ENCODE peak calls at places on chromosomes 7 and 10, in ten cellular contexts. D is transverse colon, F is sigmoid colon, X is ovary, Q is suprapubic skin, U is K562, M is A549, H is tibial nerve, E is esophagus muscularis mucosa, B is SK-N-SH. N is an unnamed sample.

GRCh38 chr7:134450296-134451000 is 8.5 kb downstream of the AKR1B1 start:
- DNase-seq in U (no peak), D (peak; percentile 17), F (no peak), M (no peak), Q (no peak), E (no peak), H (no peak), X (no peak), B (no peak), N (no peak)

GRCh38 chr7:1810961-1811849 is 141.1 kb downstream of the ELFN1 start:
- DNase-seq in D (no peak), B (no peak), M (no peak), E (peak; percentile 89), Q (peak; percentile 57), F (peak; percentile 35), H (no peak), X (no peak), U (no peak), N (no peak)

GRCh38 chr10:44457259-44457658 is 72.4 kb upstream of the CXCL12 start:
- DNase-seq in B (no peak), X (no peak), H (no peak), M (no peak), E (peak; percentile 29), Q (no peak), D (no peak), U (no peak), F (no peak), N (no peak)

GRCh38 chr10:13779748-13780147 is 193.0 kb downstream of the PRPF18 start:
- DNase-seq in M (no peak), D (no peak), U (no peak), F (no peak), X (no peak), E (no peak), B (no peak), Q (no peak), H (no peak), N (no peak)

GRCh38 chr7:93028610-93029009 is 89.2 kb downstream of the SAMD9 start:
- DNase-seq in E (no peak), M (no peak), F (no peak), Q (no peak), U (no peak), B (no peak), X (no peak), H (no peak), D (no peak), N (no peak)

GRCh38 chr10:124647421-124648130 is 96.6 kb downstream of the FAM53B start:
- DNase-seq in B (peak; percentile 64), M (peak; percentile 22), E (no peak), D (peak; percentile 79), X (no peak), H (peak; percentile 31), F (peak; percentile 82), Q (no peak), U (peak; percentile 60), N (peak; percentile 65)

GRCh38 chr10:58771850-58772249 is 259.2 kb downstream of the BICC1 start:
- DNase-seq in F (no peak), B (no peak), M (no peak), E (no peak), U (no peak), Q (no peak), X (no peak), H (no peak), D (no peak), N (no peak)

GRCh38 chr7:99375070-99375807 is 709 bp downstream of the ARPC1B start:
- DNase-seq in M (peak; percentile 84), F (peak; percentile 88), B (peak; percentile 92), X (peak; percentile 74), H (peak; percentile 67), E (peak; percentile 93), Q (peak; percentile 86), U (peak; percentile 81), D (peak; percentile 88), N (peak; percentile 80)

GRCh38 chr7:27579565-27579964 is 83.1 kb downstream of the HIBADH start:
- DNase-seq in U (no peak), M (no peak), Q (no peak), E (no peak), D (no peak), F (no peak), X (no peak), B (no peak), H (no peak), N (no peak)

GRCh38 chr7:114419441-114420107 is 5.0 kb downstream of the FOXP2 start:
- DNase-seq in H (no peak), X (no peak), E (no peak), B (no peak), D (no peak), Q (no peak), F (no peak), M (no peak), U (no peak), N (no peak)

GRCh38 chr10:53909791-53910190 is 891.2 kb downstream of the PCDH15 start:
- DNase-seq in H (no peak), B (no peak), M (no peak), E (no peak), D (no peak), F (no peak), X (no peak), U (no peak), Q (no peak), N (no peak)

GRCh38 chr10:93752761-93753160 is 5.0 kb upstream of the LGI1 start:
- DNase-seq in E (no peak), B (no peak), U (no peak), H (no peak), M (peak; percentile 45), D (no peak), X (no peak), Q (no peak), F (no peak), N (no peak)

GRCh38 chr10:18505719-18506118 is 145.7 kb downstream of the NSUN6 start:
- DNase-seq in U (no peak), D (no peak), X (no peak), B (no peak), M (no peak), E (no peak), Q (no peak), H (no peak), F (no peak), N (no peak)

GRCh38 chr7:92751902-92752901 is 84.2 kb downstream of the CDK6 start:
- DNase-seq in U (no peak), F (no peak), H (no peak), X (no peak), B (no peak), D (no peak), Q (no peak), M (peak; percentile 68), E (no peak), N (no peak)

GRCh38 chr10:19812976-19813375 is 3.3 kb upstream of the PLXDC2 start:
- DNase-seq in U (no peak), F (no peak), H (no peak), D (no peak), X (no peak), B (no peak), M (no peak), Q (no peak), E (no peak), N (no peak)

DNA sequence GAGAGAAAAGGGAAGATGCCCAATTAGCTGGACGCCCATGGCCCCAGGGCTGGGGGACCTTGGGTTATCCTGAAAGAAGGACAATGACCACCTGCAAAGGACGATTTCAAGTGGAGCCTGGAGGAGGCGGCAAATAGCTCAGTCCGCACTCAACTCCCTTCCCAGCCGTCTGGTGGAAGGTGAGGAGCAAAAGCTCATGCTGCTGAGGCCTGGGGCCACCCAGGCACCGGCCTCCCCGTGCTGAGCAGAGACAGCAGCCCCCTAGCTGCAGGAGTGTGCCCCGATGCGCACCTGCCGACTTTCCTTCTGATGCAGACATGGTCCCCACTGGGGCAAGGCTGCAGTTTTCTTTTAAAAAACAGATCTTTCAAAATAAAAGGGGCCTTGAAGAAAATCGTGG is 7.9 kb downstream of the FAM20C start:
- DNase-seq in D (no peak), Q (no peak), U (no peak), X (no peak), F (no peak), B (no peak), E (no peak), H (no peak), M (no peak), N (no peak)
- TF ChIP-seq CTCF in D (no peak), Q (no peak), U (peak; percentile 28), X (no peak), F (no peak), B (no peak), E (no peak), H (no peak), M (no peak), N (no peak)

DNA sequence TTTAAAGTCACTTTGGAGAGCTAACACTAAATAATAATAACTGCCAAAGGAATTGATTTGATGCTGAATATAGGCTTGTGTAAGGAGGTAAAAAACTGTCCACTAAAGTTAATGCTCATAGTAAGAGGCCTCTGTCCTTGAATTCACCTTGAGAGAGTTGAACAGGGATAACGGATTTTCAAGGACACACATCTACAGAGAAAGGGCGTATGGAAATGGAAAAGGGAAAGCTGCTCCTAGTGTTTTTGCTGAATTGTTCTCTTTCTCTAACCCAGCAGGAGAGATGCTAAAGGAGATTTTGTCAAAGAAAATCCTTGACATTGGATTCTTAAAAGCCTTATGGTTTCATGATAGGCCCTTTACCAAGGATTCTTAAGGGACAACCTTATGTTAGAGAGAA is 290.7 kb upstream of the C7orf33 start:
- DNase-seq in D (no peak), M (no peak), B (no peak), H (no peak), U (no peak), Q (no peak), F (no peak), E (no peak), X (no peak), N (no peak)
- TF ChIP-seq EP300 in D (no peak), M (no peak), B (no peak), H (no peak), U (no peak), Q (no peak), F (no peak), E (no peak), X (no peak), N (no peak)

GRCh38 chr7:98137134-98137825 is 30.6 kb downstream of the LMTK2 start:
- DNase-seq in U (no peak), H (no peak), Q (no peak), M (no peak), X (no peak), D (no peak), B (no peak), E (no peak), F (no peak), N (no peak)
- TF ChIP-seq CTCF in U (no peak), H (no peak), Q (no peak), M (no peak), X (no peak), D (no peak), B (no peak), E (no peak), F (no peak), N (no peak)

GRCh38 chr10:4470231-4470840 is 355.7 kb upstream of the AKR1E2 start:
- DNase-seq in B (no peak), X (no peak), E (no peak), D (no peak), U (no peak), M (no peak), H (no peak), Q (no peak), F (no peak), N (no peak)
- TF ChIP-seq EP300 in B (peak; percentile 96), X (no peak), E (no peak), D (no peak), U (no peak), M (no peak), H (no peak), Q (no peak), F (no peak), N (no peak)